ENCODE peak calls at places on chromosome 21, in five cellular contexts. One of them, this sample, is unnamed.

GRCh38 chr21:33327326-33327725 is 2.6 kb downstream of the IFNAR1 start:
- DNase-seq in NCI-H524: no peak
- DNase-seq in left cardiac atrium: no peak
- DNase-seq in stimulated activated CD4-positive, alpha-beta T cell treated with anti-CD3 and anti-CD28 coated beads, Interleukin-15, amount 100 ng/mL, for 1 hour: no peak
- DNase-seq in Ammon's horn: no peak
- DNase-seq in this sample: no peak

GRCh38 chr21:10521091-10521598 is at the start of gene TPTE:
- DNase-seq in Ammon's horn: no peak
- DNase-seq in NCI-H524: no peak
- DNase-seq in stimulated activated CD4-positive, alpha-beta T cell treated with anti-CD3 and anti-CD28 coated beads, Interleukin-15, amount 100 ng/mL, for 1 hour: no peak
- DNase-seq in left cardiac atrium: no peak
- DNase-seq in this sample: no peak

GRCh38 chr21:34280389-34280795 is 83.4 kb upstream of the KCNE2 start:
- DNase-seq in left cardiac atrium: peak
- DNase-seq in stimulated activated CD4-positive, alpha-beta T cell treated with anti-CD3 and anti-CD28 coated beads, Interleukin-15, amount 100 ng/mL, for 1 hour: no peak
- DNase-seq in Ammon's horn: peak
- DNase-seq in NCI-H524: no peak
- DNase-seq in this sample: peak

GRCh38 chr21:35606578-35606977 is 453.7 kb downstream of the SETD4 start:
- DNase-seq in Ammon's horn: no peak
- DNase-seq in NCI-H524: no peak
- DNase-seq in left cardiac atrium: no peak
- DNase-seq in stimulated activated CD4-positive, alpha-beta T cell treated with anti-CD3 and anti-CD28 coated beads, Interleukin-15, amount 100 ng/mL, for 1 hour: no peak
- DNase-seq in this sample: no peak

GRCh38 chr21:41953249-41953830 is 478 bp downstream of the C2CD2 start:
- DNase-seq in left cardiac atrium: peak
- DNase-seq in stimulated activated CD4-positive, alpha-beta T cell treated with anti-CD3 and anti-CD28 coated beads, Interleukin-15, amount 100 ng/mL, for 1 hour: no peak
- DNase-seq in NCI-H524: no peak
- DNase-seq in Ammon's horn: no peak
- DNase-seq in this sample: no peak

GRCh38 chr21:38223893-38224540 is 32.8 kb upstream of the KCNJ15 start:
- DNase-seq in stimulated activated CD4-positive, alpha-beta T cell treated with anti-CD3 and anti-CD28 coated beads, Interleukin-15, amount 100 ng/mL, for 1 hour: no peak
- DNase-seq in Ammon's horn: no peak
- DNase-seq in NCI-H524: no peak
- DNase-seq in left cardiac atrium: no peak
- DNase-seq in this sample: no peak

GRCh38 chr21:42460391-42461184 is 35.4 kb downstream of the RSPH1 start:
- DNase-seq in left cardiac atrium: no peak
- DNase-seq in Ammon's horn: no peak
- DNase-seq in NCI-H524: peak
- DNase-seq in stimulated activated CD4-positive, alpha-beta T cell treated with anti-CD3 and anti-CD28 coated beads, Interleukin-15, amount 100 ng/mL, for 1 hour: no peak
- DNase-seq in this sample: no peak

GRCh38 chr21:29092102-29092959 is 18.9 kb upstream of the CCT8 start:
- DNase-seq in left cardiac atrium: no peak
- DNase-seq in stimulated activated CD4-positive, alpha-beta T cell treated with anti-CD3 and anti-CD28 coated beads, Interleukin-15, amount 100 ng/mL, for 1 hour: no peak
- DNase-seq in NCI-H524: no peak
- DNase-seq in Ammon's horn: no peak
- DNase-seq in this sample: peak

GRCh38 chr21:25903599-25903998 is 168.8 kb downstream of the GABPA start:
- DNase-seq in stimulated activated CD4-positive, alpha-beta T cell treated with anti-CD3 and anti-CD28 coated beads, Interleukin-15, amount 100 ng/mL, for 1 hour: no peak
- DNase-seq in Ammon's horn: no peak
- DNase-seq in left cardiac atrium: no peak
- DNase-seq in NCI-H524: no peak
- DNase-seq in this sample: no peak

GRCh38 chr21:39088831-39089380 is 94.3 kb downstream of the PSMG1 start:
- DNase-seq in stimulated activated CD4-positive, alpha-beta T cell treated with anti-CD3 and anti-CD28 coated beads, Interleukin-15, amount 100 ng/mL, for 1 hour: no peak
- DNase-seq in NCI-H524: no peak
- DNase-seq in left cardiac atrium: no peak
- DNase-seq in Ammon's horn: no peak
- DNase-seq in this sample: no peak

GRCh38 chr21:45460611-45461368 is 55.8 kb downstream of the COL18A1 start:
- DNase-seq in NCI-H524: no peak
- DNase-seq in Ammon's horn: no peak
- DNase-seq in stimulated activated CD4-positive, alpha-beta T cell treated with anti-CD3 and anti-CD28 coated beads, Interleukin-15, amount 100 ng/mL, for 1 hour: no peak
- DNase-seq in left cardiac atrium: no peak
- DNase-seq in this sample: no peak

GRCh38 chr21:20739421-20739820 is 258.8 kb upstream of the NCAM2 start:
- DNase-seq in NCI-H524: peak
- DNase-seq in left cardiac atrium: no peak
- DNase-seq in stimulated activated CD4-positive, alpha-beta T cell treated with anti-CD3 and anti-CD28 coated beads, Interleukin-15, amount 100 ng/mL, for 1 hour: no peak
- DNase-seq in Ammon's horn: no peak
- DNase-seq in this sample: peak

GRCh38 chr21:33265664-33266049 is 510 bp upstream of the IL10RB start:
- DNase-seq in NCI-H524: no peak
- DNase-seq in stimulated activated CD4-positive, alpha-beta T cell treated with anti-CD3 and anti-CD28 coated beads, Interleukin-15, amount 100 ng/mL, for 1 hour: no peak
- DNase-seq in Ammon's horn: peak
- DNase-seq in left cardiac atrium: peak
- DNase-seq in this sample: peak

GRCh38 chr21:31886896-31887595 is 14.2 kb downstream of the HUNK start:
- DNase-seq in Ammon's horn: no peak
- DNase-seq in left cardiac atrium: no peak
- DNase-seq in stimulated activated CD4-positive, alpha-beta T cell treated with anti-CD3 and anti-CD28 coated beads, Interleukin-15, amount 100 ng/mL, for 1 hour: no peak
- DNase-seq in NCI-H524: no peak
- DNase-seq in this sample: no peak

GRCh38 chr21:29888437-29888836 is 51.4 kb downstream of the GRIK1 start:
- DNase-seq in left cardiac atrium: no peak
- DNase-seq in NCI-H524: peak
- DNase-seq in Ammon's horn: no peak
- DNase-seq in stimulated activated CD4-positive, alpha-beta T cell treated with anti-CD3 and anti-CD28 coated beads, Interleukin-15, amount 100 ng/mL, for 1 hour: no peak
- DNase-seq in this sample: no peak

GRCh38 chr21:29342394-29342957 is 43.8 kb downstream of the BACH1 start:
- DNase-seq in left cardiac atrium: peak
- DNase-seq in Ammon's horn: peak
- DNase-seq in stimulated activated CD4-positive, alpha-beta T cell treated with anti-CD3 and anti-CD28 coated beads, Interleukin-15, amount 100 ng/mL, for 1 hour: no peak
- DNase-seq in NCI-H524: no peak
- DNase-seq in this sample: no peak

GRCh38 chr21:34185051-34185750 is 111.8 kb downstream of the MRPS6 start:
- DNase-seq in left cardiac atrium: no peak
- DNase-seq in Ammon's horn: no peak
- DNase-seq in stimulated activated CD4-positive, alpha-beta T cell treated with anti-CD3 and anti-CD28 coated beads, Interleukin-15, amount 100 ng/mL, for 1 hour: no peak
- DNase-seq in NCI-H524: peak
- DNase-seq in this sample: no peak

GRCh38 chr21:29219165-29219770 is 79.5 kb upstream of the BACH1 start:
- DNase-seq in left cardiac atrium: no peak
- DNase-seq in NCI-H524: no peak
- DNase-seq in Ammon's horn: no peak
- DNase-seq in stimulated activated CD4-positive, alpha-beta T cell treated with anti-CD3 and anti-CD28 coated beads, Interleukin-15, amount 100 ng/mL, for 1 hour: no peak
- DNase-seq in this sample: peak

GRCh38 chr21:36323032-36323431 is 3.0 kb downstream of the MORC3 start:
- DNase-seq in stimulated activated CD4-positive, alpha-beta T cell treated with anti-CD3 and anti-CD28 coated beads, Interleukin-15, amount 100 ng/mL, for 1 hour: no peak
- DNase-seq in Ammon's horn: peak
- DNase-seq in NCI-H524: no peak
- DNase-seq in left cardiac atrium: no peak
- DNase-seq in this sample: no peak

GRCh38 chr21:42639646-42640152 is 13.7 kb upstream of the PDE9A start:
- DNase-seq in NCI-H524: no peak
- DNase-seq in left cardiac atrium: no peak
- DNase-seq in Ammon's horn: no peak
- DNase-seq in stimulated activated CD4-positive, alpha-beta T cell treated with anti-CD3 and anti-CD28 coated beads, Interleukin-15, amount 100 ng/mL, for 1 hour: no peak
- DNase-seq in this sample: no peak

GRCh38 chr21:34813266-34813886 is 144.6 kb downstream of the CLIC6 start:
- DNase-seq in stimulated activated CD4-positive, alpha-beta T cell treated with anti-CD3 and anti-CD28 coated beads, Interleukin-15, amount 100 ng/mL, for 1 hour: no peak
- DNase-seq in left cardiac atrium: no peak
- DNase-seq in Ammon's horn: no peak
- DNase-seq in NCI-H524: no peak
- DNase-seq in this sample: no peak

GRCh38 chr21:42459065-42459430 is 37.0 kb downstream of the RSPH1 start:
- DNase-seq in left cardiac atrium: no peak
- DNase-seq in stimulated activated CD4-positive, alpha-beta T cell treated with anti-CD3 and anti-CD28 coated beads, Interleukin-15, amount 100 ng/mL, for 1 hour: no peak
- DNase-seq in NCI-H524: no peak
- DNase-seq in Ammon's horn: no peak
- DNase-seq in this sample: no peak

GRCh38 chr21:34936299-34936698 is 112.8 kb downstream of the RUNX1 start:
- DNase-seq in NCI-H524: no peak
- DNase-seq in Ammon's horn: no peak
- DNase-seq in stimulated activated CD4-positive, alpha-beta T cell treated with anti-CD3 and anti-CD28 coated beads, Interleukin-15, amount 100 ng/mL, for 1 hour: no peak
- DNase-seq in left cardiac atrium: no peak
- DNase-seq in this sample: no peak

This sample was measured in adrenal gland.